ENCODE peak calls at places on chromosomes 6 and 20, in eight cellular contexts. One of them, this sample, is unnamed.

GRCh38 chr6:79913369-79913768 is 34.0 kb downstream of the ELOVL4 start:
- DNase-seq in AG04450: no peak
- DNase-seq in endothelial cell: no peak
- DNase-seq in OCI-LY7: no peak
- DNase-seq in tibial artery: no peak
- DNase-seq in CD4-positive, alpha-beta T cell: no peak
- DNase-seq in upper lobe of right lung: no peak
- DNase-seq in epithelial cell of esophagus: no peak
- DNase-seq in this sample: no peak

GRCh38 chr6:162613310-162613709 is 114.3 kb downstream of the PRKN start:
- DNase-seq in CD4-positive, alpha-beta T cell: no peak
- DNase-seq in AG04450: no peak
- DNase-seq in tibial artery: no peak
- DNase-seq in epithelial cell of esophagus: no peak
- DNase-seq in OCI-LY7: no peak
- DNase-seq in upper lobe of right lung: no peak
- DNase-seq in endothelial cell: no peak
- DNase-seq in this sample: no peak

GRCh38 chr20:13029687-13030510 is 21.1 kb downstream of the SPTLC3 start:
- DNase-seq in upper lobe of right lung: no peak
- DNase-seq in AG04450: peak
- DNase-seq in endothelial cell: no peak
- DNase-seq in tibial artery: no peak
- DNase-seq in CD4-positive, alpha-beta T cell: no peak
- DNase-seq in OCI-LY7: no peak
- DNase-seq in epithelial cell of esophagus: peak
- DNase-seq in this sample: no peak

GRCh38 chr6:113120577-113121285 is 736.4 kb upstream of the MARCKS start:
- DNase-seq in tibial artery: no peak
- DNase-seq in AG04450: no peak
- DNase-seq in upper lobe of right lung: no peak
- DNase-seq in CD4-positive, alpha-beta T cell: no peak
- DNase-seq in endothelial cell: no peak
- DNase-seq in epithelial cell of esophagus: peak
- DNase-seq in OCI-LY7: no peak
- DNase-seq in this sample: no peak

GRCh38 chr6:127403636-127404035 is 55.6 kb downstream of the KIAA0408 start:
- DNase-seq in OCI-LY7: no peak
- DNase-seq in epithelial cell of esophagus: no peak
- DNase-seq in endothelial cell: no peak
- DNase-seq in CD4-positive, alpha-beta T cell: no peak
- DNase-seq in tibial artery: no peak
- DNase-seq in AG04450: no peak
- DNase-seq in upper lobe of right lung: no peak
- DNase-seq in this sample: peak

GRCh38 chr20:36468149-36469000 is 72.9 kb upstream of the MYL9 start:
- DNase-seq in AG04450: no peak
- DNase-seq in tibial artery: no peak
- DNase-seq in endothelial cell: no peak
- DNase-seq in epithelial cell of esophagus: no peak
- DNase-seq in upper lobe of right lung: no peak
- DNase-seq in OCI-LY7: peak
- DNase-seq in CD4-positive, alpha-beta T cell: no peak
- DNase-seq in this sample: no peak

GRCh38 chr6:24197892-24198291 is 71.9 kb downstream of the NRSN1 start:
- DNase-seq in OCI-LY7: no peak
- DNase-seq in epithelial cell of esophagus: no peak
- DNase-seq in CD4-positive, alpha-beta T cell: no peak
- DNase-seq in endothelial cell: no peak
- DNase-seq in upper lobe of right lung: no peak
- DNase-seq in AG04450: no peak
- DNase-seq in tibial artery: no peak
- DNase-seq in this sample: no peak

GRCh38 chr6:48641544-48641943 is 530.5 kb upstream of the PTCHD4 start:
- DNase-seq in tibial artery: no peak
- DNase-seq in epithelial cell of esophagus: peak
- DNase-seq in OCI-LY7: no peak
- DNase-seq in CD4-positive, alpha-beta T cell: no peak
- DNase-seq in endothelial cell: no peak
- DNase-seq in upper lobe of right lung: no peak
- DNase-seq in AG04450: peak
- DNase-seq in this sample: no peak

GRCh38 chr6:48061630-48062029 is 49.4 kb downstream of the PTCHD4 start:
- DNase-seq in AG04450: no peak
- DNase-seq in epithelial cell of esophagus: peak
- DNase-seq in CD4-positive, alpha-beta T cell: no peak
- DNase-seq in upper lobe of right lung: no peak
- DNase-seq in OCI-LY7: no peak
- DNase-seq in tibial artery: no peak
- DNase-seq in endothelial cell: no peak
- DNase-seq in this sample: no peak

GRCh38 chr6:133377219-133377618 is 136.1 kb downstream of the EYA4 start:
- DNase-seq in tibial artery: no peak
- DNase-seq in endothelial cell: no peak
- DNase-seq in CD4-positive, alpha-beta T cell: no peak
- DNase-seq in AG04450: no peak
- DNase-seq in upper lobe of right lung: no peak
- DNase-seq in epithelial cell of esophagus: no peak
- DNase-seq in OCI-LY7: no peak
- DNase-seq in this sample: no peak

GRCh38 chr6:27321370-27321769 is 9.3 kb upstream of the POM121L2 start:
- DNase-seq in upper lobe of right lung: no peak
- DNase-seq in epithelial cell of esophagus: no peak
- DNase-seq in tibial artery: no peak
- DNase-seq in endothelial cell: no peak
- DNase-seq in AG04450: no peak
- DNase-seq in CD4-positive, alpha-beta T cell: no peak
- DNase-seq in OCI-LY7: no peak
- DNase-seq in this sample: no peak

GRCh38 chr6:137657351-137657911 is 163.2 kb upstream of the OLIG3 start:
- DNase-seq in epithelial cell of esophagus: peak
- DNase-seq in endothelial cell: no peak
- DNase-seq in upper lobe of right lung: no peak
- DNase-seq in CD4-positive, alpha-beta T cell: no peak
- DNase-seq in tibial artery: no peak
- DNase-seq in OCI-LY7: no peak
- DNase-seq in AG04450: no peak
- DNase-seq in this sample: no peak

GRCh38 chr20:52204136-52204535 is 12.6 kb upstream of the ZFP64 start:
- DNase-seq in endothelial cell: no peak
- DNase-seq in upper lobe of right lung: no peak
- DNase-seq in epithelial cell of esophagus: no peak
- DNase-seq in CD4-positive, alpha-beta T cell: no peak
- DNase-seq in OCI-LY7: peak
- DNase-seq in tibial artery: no peak
- DNase-seq in AG04450: no peak
- DNase-seq in this sample: no peak

GRCh38 chr20:38859070-38859690 is 53.7 kb downstream of the PPP1R16B start:
- DNase-seq in endothelial cell: no peak
- DNase-seq in AG04450: no peak
- DNase-seq in OCI-LY7: peak
- DNase-seq in tibial artery: no peak
- DNase-seq in CD4-positive, alpha-beta T cell: no peak
- DNase-seq in epithelial cell of esophagus: no peak
- DNase-seq in upper lobe of right lung: no peak
- DNase-seq in this sample: peak

GRCh38 chr6:129351807-129352206 is 358.2 kb downstream of the ARHGAP18 start:
- DNase-seq in upper lobe of right lung: no peak
- DNase-seq in epithelial cell of esophagus: no peak
- DNase-seq in endothelial cell: no peak
- DNase-seq in CD4-positive, alpha-beta T cell: no peak
- DNase-seq in tibial artery: no peak
- DNase-seq in AG04450: no peak
- DNase-seq in OCI-LY7: no peak
- DNase-seq in this sample: no peak

GRCh38 chr6:33827546-33828451 is 24.0 kb upstream of the MLN start:
- DNase-seq in CD4-positive, alpha-beta T cell: no peak
- DNase-seq in endothelial cell: no peak
- DNase-seq in OCI-LY7: no peak
- DNase-seq in epithelial cell of esophagus: no peak
- DNase-seq in AG04450: no peak
- DNase-seq in tibial artery: no peak
- DNase-seq in upper lobe of right lung: no peak
- DNase-seq in this sample: no peak

GRCh38 chr6:169724554-169725269 is 412 bp upstream of the PHF10 start:
- DNase-seq in endothelial cell: peak
- DNase-seq in tibial artery: no peak
- DNase-seq in AG04450: no peak
- DNase-seq in epithelial cell of esophagus: no peak
- DNase-seq in OCI-LY7: peak
- DNase-seq in CD4-positive, alpha-beta T cell: peak
- DNase-seq in upper lobe of right lung: peak
- DNase-seq in this sample: peak

GRCh38 chr6:153059757-153060156 is 57.2 kb upstream of the MTRF1L start:
- DNase-seq in tibial artery: no peak
- DNase-seq in endothelial cell: no peak
- DNase-seq in AG04450: no peak
- DNase-seq in CD4-positive, alpha-beta T cell: no peak
- DNase-seq in epithelial cell of esophagus: no peak
- DNase-seq in OCI-LY7: no peak
- DNase-seq in upper lobe of right lung: no peak
- DNase-seq in this sample: no peak

GRCh38 chr20:36214684-36215256 is 21.5 kb upstream of the AAR2 start:
- DNase-seq in CD4-positive, alpha-beta T cell: no peak
- DNase-seq in upper lobe of right lung: no peak
- DNase-seq in OCI-LY7: peak
- DNase-seq in tibial artery: no peak
- DNase-seq in endothelial cell: no peak
- DNase-seq in AG04450: peak
- DNase-seq in epithelial cell of esophagus: peak
- DNase-seq in this sample: peak

GRCh38 chr6:20211037-20211940 is 980 bp downstream of the MBOAT1 start:
- DNase-seq in upper lobe of right lung: no peak
- DNase-seq in AG04450: no peak
- DNase-seq in epithelial cell of esophagus: peak
- DNase-seq in OCI-LY7: no peak
- DNase-seq in CD4-positive, alpha-beta T cell: no peak
- DNase-seq in endothelial cell: no peak
- DNase-seq in tibial artery: no peak
- DNase-seq in this sample: no peak

GRCh38 chr20:3262566-3262965 is 23.6 kb upstream of the SLC4A11 start:
- DNase-seq in tibial artery: no peak
- DNase-seq in OCI-LY7: no peak
- DNase-seq in upper lobe of right lung: no peak
- DNase-seq in epithelial cell of esophagus: no peak
- DNase-seq in endothelial cell: no peak
- DNase-seq in AG04450: no peak
- DNase-seq in CD4-positive, alpha-beta T cell: no peak
- DNase-seq in this sample: no peak

GRCh38 chr20:63120286-63121090 is 95.4 kb downstream of the YTHDF1 start:
- DNase-seq in OCI-LY7: no peak
- DNase-seq in CD4-positive, alpha-beta T cell: no peak
- DNase-seq in AG04450: no peak
- DNase-seq in endothelial cell: no peak
- DNase-seq in upper lobe of right lung: peak
- DNase-seq in epithelial cell of esophagus: no peak
- DNase-seq in tibial artery: no peak
- DNase-seq in this sample: no peak

GRCh38 chr6:117483004-117483644 is 650 bp downstream of the DCBLD1 start:
- DNase-seq in upper lobe of right lung: peak
- DNase-seq in epithelial cell of esophagus: peak
- DNase-seq in tibial artery: peak
- DNase-seq in OCI-LY7: no peak
- DNase-seq in endothelial cell: peak
- DNase-seq in AG04450: no peak
- DNase-seq in CD4-positive, alpha-beta T cell: no peak
- DNase-seq in this sample: peak

GRCh38 chr20:47188540-47188939 is 168.0 kb downstream of the ZMYND8 start:
- DNase-seq in OCI-LY7: no peak
- DNase-seq in epithelial cell of esophagus: no peak
- DNase-seq in AG04450: no peak
- DNase-seq in CD4-positive, alpha-beta T cell: no peak
- DNase-seq in endothelial cell: no peak
- DNase-seq in upper lobe of right lung: no peak
- DNase-seq in tibial artery: no peak
- DNase-seq in this sample: no peak

GRCh38 chr20:58438970-58439808 is 50.2 kb downstream of the VAPB start:
- DNase-seq in AG04450: no peak
- DNase-seq in CD4-positive, alpha-beta T cell: no peak
- DNase-seq in endothelial cell: no peak
- DNase-seq in epithelial cell of esophagus: no peak
- DNase-seq in tibial artery: no peak
- DNase-seq in upper lobe of right lung: no peak
- DNase-seq in OCI-LY7: no peak
- DNase-seq in this sample: no peak

GRCh38 chr6:568954-569523 is 87.9 kb downstream of the HUS1B start:
- DNase-seq in upper lobe of right lung: no peak
- DNase-seq in endothelial cell: no peak
- DNase-seq in OCI-LY7: no peak
- DNase-seq in epithelial cell of esophagus: no peak
- DNase-seq in CD4-positive, alpha-beta T cell: no peak
- DNase-seq in AG04450: no peak
- DNase-seq in tibial artery: no peak
- DNase-seq in this sample: peak

GRCh38 chr6:65671922-65672321 is 35.1 kb downstream of the EYS start:
- DNase-seq in upper lobe of right lung: no peak
- DNase-seq in OCI-LY7: no peak
- DNase-seq in tibial artery: no peak
- DNase-seq in AG04450: no peak
- DNase-seq in endothelial cell: no peak
- DNase-seq in CD4-positive, alpha-beta T cell: no peak
- DNase-seq in epithelial cell of esophagus: peak
- DNase-seq in this sample: no peak

GRCh38 chr6:51536728-51537127 is 550.7 kb downstream of the PKHD1 start:
- DNase-seq in OCI-LY7: no peak
- DNase-seq in upper lobe of right lung: no peak
- DNase-seq in tibial artery: no peak
- DNase-seq in CD4-positive, alpha-beta T cell: no peak
- DNase-seq in AG04450: no peak
- DNase-seq in endothelial cell: no peak
- DNase-seq in epithelial cell of esophagus: no peak
- DNase-seq in this sample: no peak
- TF ChIP-seq CTCF in OCI-LY7: no peak
- TF ChIP-seq CTCF in upper lobe of right lung: no peak
- TF ChIP-seq CTCF in tibial artery: no peak
- TF ChIP-seq CTCF in CD4-positive, alpha-beta T cell: no peak
- TF ChIP-seq CTCF in AG04450: no peak
- TF ChIP-seq CTCF in endothelial cell: no peak
- TF ChIP-seq CTCF in epithelial cell of esophagus: no peak
- TF ChIP-seq CTCF in this sample: no peak

GRCh38 chr6:104325341-104326172 is 534.2 kb downstream of the HACE1 start:
- DNase-seq in CD4-positive, alpha-beta T cell: no peak
- DNase-seq in epithelial cell of esophagus: peak
- DNase-seq in AG04450: no peak
- DNase-seq in OCI-LY7: peak
- DNase-seq in upper lobe of right lung: no peak
- DNase-seq in endothelial cell: peak
- DNase-seq in tibial artery: no peak
- DNase-seq in this sample: peak
- TF ChIP-seq CTCF in CD4-positive, alpha-beta T cell: no peak
- TF ChIP-seq CTCF in epithelial cell of esophagus: peak
- TF ChIP-seq CTCF in AG04450: peak
- TF ChIP-seq CTCF in OCI-LY7: peak
- TF ChIP-seq CTCF in upper lobe of right lung: peak
- TF ChIP-seq CTCF in endothelial cell: peak
- TF ChIP-seq CTCF in tibial artery: peak
- TF ChIP-seq CTCF in this sample: peak

GRCh38 chr6:75693534-75693933 is 55.5 kb upstream of the MYO6 start:
- DNase-seq in upper lobe of right lung: no peak
- DNase-seq in CD4-positive, alpha-beta T cell: no peak
- DNase-seq in OCI-LY7: no peak
- DNase-seq in AG04450: peak
- DNase-seq in epithelial cell of esophagus: no peak
- DNase-seq in endothelial cell: no peak
- DNase-seq in tibial artery: no peak
- DNase-seq in this sample: no peak
- TF ChIP-seq CTCF in upper lobe of right lung: no peak
- TF ChIP-seq CTCF in CD4-positive, alpha-beta T cell: no peak
- TF ChIP-seq CTCF in OCI-LY7: peak
- TF ChIP-seq CTCF in AG04450: peak
- TF ChIP-seq CTCF in epithelial cell of esophagus: no peak
- TF ChIP-seq CTCF in endothelial cell: peak
- TF ChIP-seq CTCF in tibial artery: peak
- TF ChIP-seq CTCF in this sample: no peak

GRCh38 chr6:90479603-90479926 is 107.3 kb downstream of the MAP3K7 start:
- DNase-seq in AG04450: no peak
- DNase-seq in CD4-positive, alpha-beta T cell: no peak
- DNase-seq in endothelial cell: no peak
- DNase-seq in OCI-LY7: no peak
- DNase-seq in upper lobe of right lung: no peak
- DNase-seq in tibial artery: no peak
- DNase-seq in epithelial cell of esophagus: no peak
- DNase-seq in this sample: no peak
- TF ChIP-seq CTCF in AG04450: no peak
- TF ChIP-seq CTCF in CD4-positive, alpha-beta T cell: peak
- TF ChIP-seq CTCF in endothelial cell: no peak
- TF ChIP-seq CTCF in OCI-LY7: no peak
- TF ChIP-seq CTCF in upper lobe of right lung: no peak
- TF ChIP-seq CTCF in tibial artery: no peak
- TF ChIP-seq CTCF in epithelial cell of esophagus: no peak
- TF ChIP-seq CTCF in this sample: no peak